ENCODE peak calls at places on chromosomes 6 and 20, in five cellular contexts. One of them, this sample, is unnamed.

GRCh38 chr6:121305957-121306607 is 28.2 kb downstream of the TBC1D32 start:
- DNase-seq in fibroblast of the aortic adventitia: peak; percentile 48
- DNase-seq in body of pancreas: no peak
- DNase-seq in neural progenitor cell: peak; percentile 50
- DNase-seq in A549: peak; percentile 46
- DNase-seq in this sample: peak; percentile 54

GRCh38 chr6:84897874-84898635 is 133.7 kb upstream of the TBX18 start:
- DNase-seq in fibroblast of the aortic adventitia: peak; percentile 46
- DNase-seq in body of pancreas: no peak
- DNase-seq in neural progenitor cell: no peak
- DNase-seq in A549: peak; percentile 78
- DNase-seq in this sample: peak; percentile 73

GRCh38 chr20:44017905-44018683 is 103.4 kb downstream of the TOX2 start:
- DNase-seq in fibroblast of the aortic adventitia: peak; percentile 82
- DNase-seq in body of pancreas: peak; percentile 67
- DNase-seq in neural progenitor cell: no peak
- DNase-seq in A549: peak; percentile 59
- DNase-seq in this sample: peak; percentile 92

GRCh38 chr6:10954590-10955010 is 67.7 kb downstream of the SYCP2L start:
- DNase-seq in fibroblast of the aortic adventitia: peak; percentile 73
- DNase-seq in body of pancreas: peak; percentile 80
- DNase-seq in neural progenitor cell: peak; percentile 91
- DNase-seq in A549: peak; percentile 76
- DNase-seq in this sample: peak; percentile 83

GRCh38 chr6:144777249-144777648 is 492.1 kb downstream of the UTRN start:
- DNase-seq in fibroblast of the aortic adventitia: no peak
- DNase-seq in body of pancreas: no peak
- DNase-seq in neural progenitor cell: no peak
- DNase-seq in A549: no peak
- DNase-seq in this sample: no peak

GRCh38 chr20:37343212-37343993 is 2.5 kb upstream of the SRC start:
- DNase-seq in fibroblast of the aortic adventitia: no peak
- DNase-seq in body of pancreas: peak; percentile 49
- DNase-seq in neural progenitor cell: no peak
- DNase-seq in A549: peak; percentile 59
- DNase-seq in this sample: no peak

GRCh38 chr6:123569575-123569974 is 67.2 kb downstream of the TRDN start:
- DNase-seq in fibroblast of the aortic adventitia: no peak
- DNase-seq in body of pancreas: no peak
- DNase-seq in neural progenitor cell: no peak
- DNase-seq in A549: no peak
- DNase-seq in this sample: no peak

GRCh38 chr20:47232518-47232917 is 124.0 kb downstream of the ZMYND8 start:
- DNase-seq in fibroblast of the aortic adventitia: no peak
- DNase-seq in body of pancreas: no peak
- DNase-seq in neural progenitor cell: no peak
- DNase-seq in A549: no peak
- DNase-seq in this sample: no peak

GRCh38 chr6:52328721-52329120 is 33.2 kb upstream of the PAQR8 start:
- DNase-seq in fibroblast of the aortic adventitia: no peak
- DNase-seq in body of pancreas: no peak
- DNase-seq in neural progenitor cell: no peak
- DNase-seq in A549: no peak
- DNase-seq in this sample: no peak

GRCh38 chr20:21519136-21519584 is 5.3 kb upstream of the NKX2-2 start:
- DNase-seq in fibroblast of the aortic adventitia: no peak
- DNase-seq in body of pancreas: no peak
- DNase-seq in neural progenitor cell: peak; percentile 78
- DNase-seq in A549: no peak
- DNase-seq in this sample: no peak

GRCh38 chr20:407097-407952 is 774 bp upstream of the RBCK1 start:
- DNase-seq in fibroblast of the aortic adventitia: peak; percentile 76
- DNase-seq in body of pancreas: peak; percentile 81
- DNase-seq in neural progenitor cell: peak; percentile 94
- DNase-seq in A549: peak; percentile 91
- DNase-seq in this sample: peak; percentile 76

GRCh38 chr6:166464068-166464410 is 81.3 kb upstream of the MPC1 start:
- DNase-seq in fibroblast of the aortic adventitia: no peak
- DNase-seq in body of pancreas: no peak
- DNase-seq in neural progenitor cell: no peak
- DNase-seq in A549: no peak
- DNase-seq in this sample: no peak

GRCh38 chr6:44010411-44011349 is 116.6 kb downstream of the MRPL14 start:
- DNase-seq in fibroblast of the aortic adventitia: peak; percentile 95
- DNase-seq in body of pancreas: peak; percentile 45
- DNase-seq in neural progenitor cell: no peak
- DNase-seq in A549: no peak
- DNase-seq in this sample: peak; percentile 93

GRCh38 chr6:108655840-108656650 is 95.3 kb downstream of the FOXO3 start:
- DNase-seq in fibroblast of the aortic adventitia: peak; percentile 97
- DNase-seq in body of pancreas: no peak
- DNase-seq in neural progenitor cell: no peak
- DNase-seq in A549: no peak
- DNase-seq in this sample: peak; percentile 90

GRCh38 chr20:12984069-12984765 is 24.6 kb upstream of the SPTLC3 start:
- DNase-seq in fibroblast of the aortic adventitia: peak; percentile 80
- DNase-seq in body of pancreas: no peak
- DNase-seq in neural progenitor cell: no peak
- DNase-seq in A549: no peak
- DNase-seq in this sample: peak; percentile 25

GRCh38 chr20:64045346-64046011 is 4.0 kb downstream of the SOX18 start:
- DNase-seq in fibroblast of the aortic adventitia: no peak
- DNase-seq in body of pancreas: no peak
- DNase-seq in neural progenitor cell: no peak
- DNase-seq in A549: no peak
- DNase-seq in this sample: no peak

GRCh38 chr20:12177657-12178293 is 260.1 kb downstream of the BTBD3 start:
- DNase-seq in fibroblast of the aortic adventitia: no peak
- DNase-seq in body of pancreas: no peak
- DNase-seq in neural progenitor cell: no peak
- DNase-seq in A549: no peak
- DNase-seq in this sample: no peak

GRCh38 chr6:167496707-167497106 is 171.8 kb downstream of the TTLL2 start:
- DNase-seq in fibroblast of the aortic adventitia: no peak
- DNase-seq in body of pancreas: no peak
- DNase-seq in neural progenitor cell: no peak
- DNase-seq in A549: no peak
- DNase-seq in this sample: no peak
- TF ChIP-seq CTCF in fibroblast of the aortic adventitia: no peak
- TF ChIP-seq CTCF in body of pancreas: no peak
- TF ChIP-seq CTCF in neural progenitor cell: no peak
- TF ChIP-seq CTCF in A549: no peak
- TF ChIP-seq CTCF in this sample: no peak

DNA sequence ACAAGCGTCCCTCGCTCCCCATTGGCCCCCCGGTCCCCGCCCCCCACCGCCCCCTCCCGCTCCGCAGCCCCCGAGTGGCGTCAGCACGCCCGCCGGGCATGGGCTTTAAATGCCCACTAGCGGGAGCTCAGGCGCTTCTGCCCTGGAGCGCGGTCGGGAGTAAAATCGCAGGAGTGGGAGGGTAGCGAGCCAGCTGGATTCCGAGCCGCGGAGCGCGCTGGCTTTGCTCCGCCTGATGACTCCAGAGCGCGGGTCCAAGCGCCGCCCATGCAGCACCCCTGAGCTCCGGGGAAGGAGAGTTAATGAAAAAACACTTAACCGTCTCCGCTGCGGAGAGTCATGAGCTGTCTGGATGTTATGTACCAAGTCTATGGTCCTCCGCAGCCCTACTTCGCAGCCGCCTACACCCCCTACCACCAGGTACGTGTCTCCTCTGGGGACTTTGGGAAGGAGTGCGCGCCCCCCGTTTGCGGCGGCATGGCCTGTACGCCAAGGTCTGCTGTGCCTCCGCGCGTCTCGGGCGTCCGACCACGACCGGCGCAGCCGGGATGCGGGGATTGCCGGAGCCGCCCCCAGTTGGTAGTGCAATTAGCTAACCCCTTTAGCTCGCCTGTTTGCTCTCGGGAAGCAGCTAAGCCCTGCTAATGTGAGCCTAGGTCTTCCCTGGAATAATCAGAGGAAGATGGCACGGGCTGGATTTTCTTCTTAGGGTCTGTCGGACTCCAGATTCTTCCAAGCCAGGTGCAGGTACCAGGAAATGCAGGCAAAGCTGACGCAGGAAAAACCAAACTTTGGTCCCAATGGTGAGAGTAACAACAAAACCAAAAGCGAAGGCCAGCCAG is at the start of gene VGLL2:
- DNase-seq in fibroblast of the aortic adventitia: peak; percentile 27
- DNase-seq in body of pancreas: peak; percentile 59
- DNase-seq in neural progenitor cell: peak; percentile 87
- DNase-seq in A549: no peak
- DNase-seq in this sample: peak; percentile 3
- H3K4me3 ChIP-seq in fibroblast of the aortic adventitia: peak within 1 kb of the TSS; percentile 58
- H3K4me3 ChIP-seq in body of pancreas: peak within 1 kb of the TSS; percentile 11
- H3K4me3 ChIP-seq in neural progenitor cell: peak within 1 kb of the TSS; percentile 47
- H3K4me3 ChIP-seq in A549: peak within 1 kb of the TSS; percentile 41
- H3K4me3 ChIP-seq in this sample: peak within 1 kb of the TSS; percentile 21

GRCh38 chr6:138600261-138600660 is 101.0 kb upstream of the NHSL1 start:
- DNase-seq in fibroblast of the aortic adventitia: no peak
- DNase-seq in body of pancreas: no peak
- DNase-seq in neural progenitor cell: no peak
- DNase-seq in A549: no peak
- DNase-seq in this sample: no peak

GRCh38 chr6:138600726-138601125 is 101.4 kb upstream of the NHSL1 start:
- DNase-seq in fibroblast of the aortic adventitia: peak; percentile 73
- DNase-seq in body of pancreas: no peak
- DNase-seq in neural progenitor cell: no peak
- DNase-seq in A549: no peak
- DNase-seq in this sample: no peak

GRCh38 chr6:138596591-138596990 is 97.3 kb upstream of the NHSL1 start:
- DNase-seq in fibroblast of the aortic adventitia: no peak
- DNase-seq in body of pancreas: no peak
- DNase-seq in neural progenitor cell: no peak
- DNase-seq in A549: no peak
- DNase-seq in this sample: no peak

GRCh38 chr6:138597336-138597735 is 98.0 kb upstream of the NHSL1 start:
- DNase-seq in fibroblast of the aortic adventitia: peak; percentile 41
- DNase-seq in body of pancreas: no peak
- DNase-seq in neural progenitor cell: no peak
- DNase-seq in A549: no peak
- DNase-seq in this sample: no peak

GRCh38 chr6:138598562-138599173 is 99.4 kb upstream of the NHSL1 start:
- DNase-seq in fibroblast of the aortic adventitia: no peak
- DNase-seq in body of pancreas: no peak
- DNase-seq in neural progenitor cell: no peak
- DNase-seq in A549: no peak
- DNase-seq in this sample: no peak
- TF ChIP-seq CTCF in fibroblast of the aortic adventitia: no peak
- TF ChIP-seq CTCF in body of pancreas: no peak
- TF ChIP-seq CTCF in neural progenitor cell: no peak
- TF ChIP-seq CTCF in A549: no peak
- TF ChIP-seq CTCF in this sample: no peak

GRCh38 chr6:110658621-110659211 is 156.6 kb downstream of the CDK19 start:
- DNase-seq in fibroblast of the aortic adventitia: no peak
- DNase-seq in body of pancreas: no peak
- DNase-seq in neural progenitor cell: no peak
- DNase-seq in A549: no peak
- DNase-seq in this sample: no peak
- H3K4me3 ChIP-seq in fibroblast of the aortic adventitia: no peak overlapping the region
- H3K4me3 ChIP-seq in body of pancreas: no peak overlapping the region
- H3K4me3 ChIP-seq in neural progenitor cell: no peak overlapping the region
- H3K4me3 ChIP-seq in A549: no peak overlapping the region
- H3K4me3 ChIP-seq in this sample: no peak overlapping the region

GRCh38 chr6:79632580-79632979 is 1.5 kb downstream of the SH3BGRL2 start:
- DNase-seq in fibroblast of the aortic adventitia: no peak
- DNase-seq in body of pancreas: no peak
- DNase-seq in neural progenitor cell: no peak
- DNase-seq in A549: no peak
- DNase-seq in this sample: no peak
- TF ChIP-seq CTCF in fibroblast of the aortic adventitia: no peak
- TF ChIP-seq CTCF in body of pancreas: no peak
- TF ChIP-seq CTCF in neural progenitor cell: no peak
- TF ChIP-seq CTCF in A549: no peak
- TF ChIP-seq CTCF in this sample: no peak

DNA sequence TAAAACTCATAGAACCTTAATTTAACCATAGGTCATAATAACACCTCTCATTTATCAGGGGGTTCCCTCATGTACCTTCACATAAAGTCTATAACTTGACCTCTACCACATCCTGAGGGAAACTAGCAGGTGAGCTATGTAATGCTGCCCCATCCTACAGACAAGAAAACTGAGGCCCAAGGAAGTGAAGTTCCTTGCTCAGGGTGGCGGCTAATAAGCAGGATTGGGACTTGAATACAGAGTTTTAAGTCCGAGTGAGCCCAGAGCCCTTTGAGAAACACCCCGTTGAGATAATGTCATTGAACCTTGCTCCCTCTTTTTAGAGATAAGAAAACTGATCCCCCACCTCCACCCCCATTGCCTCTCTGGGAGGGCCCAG is 489 bp downstream of the BNIP5 start:
- DNase-seq in fibroblast of the aortic adventitia: no peak
- DNase-seq in body of pancreas: no peak
- DNase-seq in neural progenitor cell: no peak
- DNase-seq in A549: no peak
- DNase-seq in this sample: no peak
- H3K4me3 ChIP-seq in fibroblast of the aortic adventitia: no peak overlapping the region
- H3K4me3 ChIP-seq in body of pancreas: no peak overlapping the region
- H3K4me3 ChIP-seq in neural progenitor cell: no peak overlapping the region
- H3K4me3 ChIP-seq in A549: no peak overlapping the region
- H3K4me3 ChIP-seq in this sample: no peak overlapping the region

DNA sequence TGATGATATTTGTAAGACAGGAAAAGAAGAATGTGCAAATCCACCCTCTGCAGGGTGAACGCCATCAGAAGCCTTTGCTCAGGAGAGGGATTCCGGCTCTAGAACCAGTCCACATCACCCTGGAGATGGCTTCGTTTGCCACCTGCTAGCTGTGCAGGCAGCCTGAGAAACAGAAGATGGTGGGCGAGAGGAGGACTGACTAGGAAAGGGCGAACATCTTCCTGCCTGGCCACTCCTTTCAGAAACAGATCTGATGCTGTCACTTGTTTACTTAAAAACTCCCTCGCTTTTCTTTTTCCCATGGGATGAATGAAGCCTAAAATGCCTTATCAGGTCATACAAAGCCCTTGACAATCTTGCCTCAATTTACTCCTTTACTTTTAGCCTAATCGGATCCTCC is 1.2 kb downstream of the PTPRA start:
- DNase-seq in fibroblast of the aortic adventitia: peak; percentile 8
- DNase-seq in body of pancreas: no peak
- DNase-seq in neural progenitor cell: peak; percentile 20
- DNase-seq in A549: no peak
- DNase-seq in this sample: no peak
- TF ChIP-seq CTCF in fibroblast of the aortic adventitia: no peak
- TF ChIP-seq CTCF in body of pancreas: no peak
- TF ChIP-seq CTCF in neural progenitor cell: no peak
- TF ChIP-seq CTCF in A549: no peak
- TF ChIP-seq CTCF in this sample: no peak

DNA sequence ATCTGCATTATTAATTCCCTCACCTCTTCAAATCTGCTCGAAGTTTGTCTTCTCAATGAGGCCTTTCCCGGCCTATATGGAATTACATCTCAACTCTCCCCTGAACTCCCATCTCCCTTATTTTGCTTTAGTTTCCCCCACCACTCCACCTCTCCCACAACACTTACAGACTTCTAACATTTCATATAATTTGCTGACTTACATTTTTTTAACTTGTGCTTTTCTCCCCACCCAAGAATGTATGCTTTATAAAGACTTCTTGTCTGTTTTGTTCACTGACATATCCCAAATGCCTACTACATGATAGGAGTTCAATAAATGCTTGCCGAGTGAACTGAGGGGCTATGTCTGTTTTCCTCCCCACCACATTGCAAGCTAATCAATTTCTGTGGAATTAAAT is 3.9 kb upstream of the MARCKS start:
- DNase-seq in fibroblast of the aortic adventitia: no peak
- DNase-seq in body of pancreas: no peak
- DNase-seq in neural progenitor cell: no peak
- DNase-seq in A549: no peak
- DNase-seq in this sample: no peak
- H3K4me3 ChIP-seq in fibroblast of the aortic adventitia: no peak overlapping the region
- H3K4me3 ChIP-seq in body of pancreas: no peak overlapping the region
- H3K4me3 ChIP-seq in neural progenitor cell: no peak overlapping the region
- H3K4me3 ChIP-seq in A549: no peak overlapping the region
- H3K4me3 ChIP-seq in this sample: no peak overlapping the region